ENCODE peak calls at places on chromosome 17, in four cellular contexts. One of them, this sample, is unnamed.
A peak's percentile ranks its signal among the peaks of the same experiment; 100 is the strongest.

GRCh38 chr17:33200587-33200986 is 92.5 kb downstream of the ASIC2 start:
- DNase-seq in Peyer's patch: no peak
- DNase-seq in transverse colon: no peak
- DNase-seq in endothelial cell: peak; percentile 17
- DNase-seq in this sample: no peak

GRCh38 chr17:73841431-73842060 is 197.3 kb upstream of the SDK2 start:
- DNase-seq in endothelial cell: peak; percentile 43
- DNase-seq in Peyer's patch: no peak
- DNase-seq in transverse colon: peak; percentile 14
- DNase-seq in this sample: no peak

GRCh38 chr17:44438634-44439033 is 49.2 kb upstream of the ITGA2B start:
- DNase-seq in endothelial cell: peak; percentile 11
- DNase-seq in transverse colon: peak; percentile 18
- DNase-seq in Peyer's patch: no peak
- DNase-seq in this sample: no peak

GRCh38 chr17:49748791-49749190 is 15.1 kb downstream of the FAM117A start:
- DNase-seq in endothelial cell: no peak
- DNase-seq in transverse colon: peak; percentile 61
- DNase-seq in Peyer's patch: no peak
- DNase-seq in this sample: no peak

GRCh38 chr17:57894848-57895247 is 45.0 kb upstream of the MRPS23 start:
- DNase-seq in endothelial cell: no peak
- DNase-seq in transverse colon: no peak
- DNase-seq in Peyer's patch: no peak
- DNase-seq in this sample: no peak

GRCh38 chr17:61989509-61989908 is 61.7 kb upstream of the INTS2 start:
- DNase-seq in transverse colon: no peak
- DNase-seq in Peyer's patch: no peak
- DNase-seq in endothelial cell: no peak
- DNase-seq in this sample: no peak

GRCh38 chr17:68381076-68381900 is 76.0 kb downstream of the WIPI1 start:
- DNase-seq in endothelial cell: no peak
- DNase-seq in Peyer's patch: no peak
- DNase-seq in transverse colon: peak; percentile 32
- DNase-seq in this sample: no peak

GRCh38 chr17:68851875-68852274 is 103.3 kb downstream of the ABCA8 start:
- DNase-seq in transverse colon: no peak
- DNase-seq in endothelial cell: no peak
- DNase-seq in Peyer's patch: no peak
- DNase-seq in this sample: no peak

GRCh38 chr17:74851612-74852236 is 8.0 kb downstream of the GRIN2C start:
- DNase-seq in Peyer's patch: peak; percentile 63
- DNase-seq in transverse colon: no peak
- DNase-seq in endothelial cell: no peak
- DNase-seq in this sample: no peak

GRCh38 chr17:5468075-5468473 is 708 bp downstream of the DHX33 start:
- DNase-seq in endothelial cell: peak; percentile 21
- DNase-seq in transverse colon: no peak
- DNase-seq in Peyer's patch: no peak
- DNase-seq in this sample: no peak

GRCh38 chr17:39772415-39772814 is 34.7 kb downstream of the GRB7 start:
- DNase-seq in Peyer's patch: no peak
- DNase-seq in endothelial cell: no peak
- DNase-seq in transverse colon: no peak
- DNase-seq in this sample: no peak

GRCh38 chr17:56834380-56835258 is 668 bp downstream of the DGKE start:
- DNase-seq in Peyer's patch: peak; percentile 80
- DNase-seq in endothelial cell: peak; percentile 39
- DNase-seq in transverse colon: peak; percentile 73
- DNase-seq in this sample: peak; percentile 20

DNA sequence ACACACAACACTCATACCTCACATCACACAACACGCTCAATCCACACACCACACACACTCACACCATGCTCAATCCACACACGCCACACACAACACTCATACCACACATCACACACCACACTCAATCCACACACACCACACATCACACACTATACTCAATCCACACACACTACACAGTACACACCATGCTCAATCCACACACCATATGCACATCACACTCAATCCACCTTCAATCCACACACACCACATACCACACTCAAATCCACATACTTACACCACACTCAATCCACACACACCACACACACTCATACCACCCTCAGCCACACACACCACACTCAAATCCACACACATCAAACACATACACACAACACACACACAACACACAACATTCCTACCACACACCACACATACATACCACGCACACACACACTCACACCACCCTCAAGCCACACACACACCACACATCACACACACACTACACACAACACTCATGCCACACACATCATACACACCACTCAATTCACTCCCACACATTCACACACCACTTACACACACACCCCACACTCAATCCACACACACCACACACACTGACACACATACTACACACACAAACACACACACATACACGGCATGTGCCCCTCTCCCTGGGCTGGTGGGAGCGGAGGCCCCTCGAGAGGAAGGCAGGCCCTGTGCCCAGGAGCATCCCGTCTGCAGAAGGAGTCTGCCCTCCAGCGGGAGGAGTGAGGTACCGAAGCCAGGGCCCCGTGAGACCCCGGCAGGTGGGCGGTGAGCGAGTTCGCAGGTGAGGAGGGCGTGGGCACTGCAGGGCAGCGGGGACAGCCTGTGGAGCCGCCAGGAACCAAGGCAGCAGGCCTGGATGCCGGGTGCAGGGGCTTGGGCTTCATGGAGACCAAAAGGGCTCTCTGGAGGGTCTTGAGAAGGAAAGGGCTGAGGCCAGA is 33.1 kb upstream of the RPTOR start:
- DNase-seq in transverse colon: no peak
- DNase-seq in endothelial cell: no peak
- DNase-seq in Peyer's patch: no peak
- DNase-seq in this sample: no peak
- TF ChIP-seq CTCF in transverse colon: no peak
- TF ChIP-seq CTCF in endothelial cell: no peak
- TF ChIP-seq CTCF in Peyer's patch: no peak
- TF ChIP-seq CTCF in this sample: no peak

GRCh38 chr17:55825213-55825612 is 74.4 kb downstream of the PCTP start:
- DNase-seq in transverse colon: no peak
- DNase-seq in endothelial cell: no peak
- DNase-seq in Peyer's patch: no peak
- DNase-seq in this sample: no peak
- TF ChIP-seq CTCF in transverse colon: no peak
- TF ChIP-seq CTCF in endothelial cell: no peak
- TF ChIP-seq CTCF in Peyer's patch: no peak
- TF ChIP-seq CTCF in this sample: peak; percentile 49

GRCh38 chr17:4405699-4406098 is 28.0 kb upstream of the SPNS3 start:
- DNase-seq in transverse colon: no peak
- DNase-seq in endothelial cell: no peak
- DNase-seq in Peyer's patch: no peak
- DNase-seq in this sample: no peak

GRCh38 chr17:4407216-4407615 is 26.5 kb upstream of the SPNS3 start:
- DNase-seq in Peyer's patch: no peak
- DNase-seq in transverse colon: no peak
- DNase-seq in endothelial cell: no peak
- DNase-seq in this sample: no peak

GRCh38 chr17:4405038-4405669 is 28.6 kb upstream of the SPNS3 start:
- DNase-seq in transverse colon: no peak
- DNase-seq in Peyer's patch: no peak
- DNase-seq in endothelial cell: no peak
- DNase-seq in this sample: no peak

GRCh38 chr17:4407851-4408250 is 25.9 kb upstream of the SPNS3 start:
- DNase-seq in endothelial cell: no peak
- DNase-seq in Peyer's patch: peak; percentile 64
- DNase-seq in transverse colon: no peak
- DNase-seq in this sample: no peak

DNA sequence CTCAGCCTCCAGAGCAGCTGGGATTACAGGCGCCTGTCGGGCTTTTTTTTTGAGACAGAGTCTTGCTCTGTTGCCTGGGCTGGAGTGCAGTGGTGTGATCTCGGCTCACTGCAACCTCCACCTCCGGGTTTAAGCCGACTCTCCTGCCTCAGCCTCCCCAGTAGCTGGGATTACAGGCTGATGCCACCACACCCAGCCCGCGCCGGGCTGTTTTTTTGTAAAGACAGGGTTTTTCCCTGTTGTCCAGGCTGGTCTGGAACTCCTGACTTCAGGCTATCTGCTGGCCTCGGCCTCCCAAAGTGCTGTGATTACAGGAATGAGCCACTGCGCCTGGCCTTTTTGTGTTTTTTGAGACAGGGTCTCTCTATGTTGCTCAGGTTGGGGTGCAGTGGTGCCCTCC is 27.4 kb upstream of the SPNS3 start:
- DNase-seq in Peyer's patch: no peak
- DNase-seq in transverse colon: no peak
- DNase-seq in endothelial cell: no peak
- DNase-seq in this sample: no peak
- TF ChIP-seq CTCF in Peyer's patch: no peak
- TF ChIP-seq CTCF in transverse colon: no peak
- TF ChIP-seq CTCF in endothelial cell: no peak
- TF ChIP-seq CTCF in this sample: no peak

GRCh38 chr17:3772764-3773163 is 28.2 kb downstream of the ITGAE start:
- DNase-seq in endothelial cell: no peak
- DNase-seq in Peyer's patch: no peak
- DNase-seq in transverse colon: no peak
- DNase-seq in this sample: no peak
- TF ChIP-seq CTCF in endothelial cell: no peak
- TF ChIP-seq CTCF in Peyer's patch: no peak
- TF ChIP-seq CTCF in transverse colon: no peak
- TF ChIP-seq CTCF in this sample: no peak

GRCh38 chr17:83078378-83079339 is 750 bp upstream of the METRNL start:
- DNase-seq in endothelial cell: peak; percentile 27
- DNase-seq in transverse colon: no peak
- DNase-seq in Peyer's patch: no peak
- DNase-seq in this sample: peak; percentile 14

GRCh38 chr17:83075270-83075880 is 4.0 kb upstream of the METRNL start:
- DNase-seq in Peyer's patch: no peak
- DNase-seq in endothelial cell: no peak
- DNase-seq in transverse colon: no peak
- DNase-seq in this sample: no peak

GRCh38 chr17:83077411-83077810 is 2.0 kb upstream of the METRNL start:
- DNase-seq in Peyer's patch: no peak
- DNase-seq in transverse colon: no peak
- DNase-seq in endothelial cell: no peak
- DNase-seq in this sample: no peak

GRCh38 chr17:83074696-83075223 is 4.6 kb upstream of the METRNL start:
- DNase-seq in Peyer's patch: no peak
- DNase-seq in endothelial cell: no peak
- DNase-seq in transverse colon: no peak
- DNase-seq in this sample: no peak

GRCh38 chr17:83076930-83077329 is 2.5 kb upstream of the METRNL start:
- DNase-seq in Peyer's patch: no peak
- DNase-seq in transverse colon: no peak
- DNase-seq in endothelial cell: no peak
- DNase-seq in this sample: no peak
- TF ChIP-seq CTCF in Peyer's patch: no peak
- TF ChIP-seq CTCF in transverse colon: peak; percentile 14
- TF ChIP-seq CTCF in endothelial cell: no peak
- TF ChIP-seq CTCF in this sample: no peak

DNA sequence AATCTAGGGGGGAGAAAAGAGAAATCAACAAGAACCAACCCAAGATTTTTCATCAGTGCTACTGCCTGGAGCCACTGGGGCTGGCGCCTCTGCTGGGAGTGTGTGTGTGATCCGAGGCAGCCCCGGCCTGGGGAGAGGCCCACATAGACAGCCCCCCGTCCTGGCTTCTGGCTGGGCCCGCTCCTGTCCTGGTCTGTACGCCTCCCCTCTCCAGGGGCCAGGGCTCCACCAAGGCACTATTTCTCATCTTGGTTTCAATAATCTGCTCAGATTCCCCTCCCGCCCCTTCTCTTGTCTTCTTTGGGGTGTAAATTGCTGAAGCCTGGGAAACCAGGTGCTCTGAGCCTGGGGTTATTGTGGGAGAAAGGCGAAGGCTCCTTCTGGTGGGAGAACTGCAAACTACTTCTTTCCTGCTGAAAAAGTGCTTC is 7.8 kb downstream of the BAHCC1 start:
- DNase-seq in transverse colon: no peak
- DNase-seq in endothelial cell: no peak
- DNase-seq in Peyer's patch: no peak
- DNase-seq in this sample: no peak
- TF ChIP-seq CTCF in transverse colon: no peak
- TF ChIP-seq CTCF in endothelial cell: no peak
- TF ChIP-seq CTCF in Peyer's patch: no peak
- TF ChIP-seq CTCF in this sample: peak; percentile 9

GRCh38 chr17:46002311-46002972 is 3.4 kb downstream of the STH start:
- DNase-seq in Peyer's patch: peak; percentile 66
- DNase-seq in endothelial cell: peak; percentile 80
- DNase-seq in transverse colon: peak; percentile 78
- DNase-seq in this sample: peak; percentile 78
- TF ChIP-seq CTCF in Peyer's patch: peak; percentile 93
- TF ChIP-seq CTCF in endothelial cell: peak; percentile 95
- TF ChIP-seq CTCF in transverse colon: peak; percentile 99
- TF ChIP-seq CTCF in this sample: peak; percentile 93

GRCh38 chr17:7141824-7142223 is 27.2 kb upstream of the ASGR2 start:
- DNase-seq in endothelial cell: no peak
- DNase-seq in Peyer's patch: no peak
- DNase-seq in transverse colon: peak; percentile 73
- DNase-seq in this sample: no peak

GRCh38 chr17:7144203-7144602 is 29.6 kb upstream of the ASGR2 start:
- DNase-seq in endothelial cell: no peak
- DNase-seq in transverse colon: no peak
- DNase-seq in Peyer's patch: no peak
- DNase-seq in this sample: no peak

GRCh38 chr17:7146115-7146514 is 31.5 kb upstream of the ASGR2 start:
- DNase-seq in Peyer's patch: no peak
- DNase-seq in transverse colon: no peak
- DNase-seq in endothelial cell: no peak
- DNase-seq in this sample: no peak

GRCh38 chr17:7147772-7148171 is 31.4 kb downstream of the ASGR1 start:
- DNase-seq in transverse colon: no peak
- DNase-seq in endothelial cell: no peak
- DNase-seq in Peyer's patch: no peak
- DNase-seq in this sample: no peak
- TF ChIP-seq CTCF in transverse colon: no peak
- TF ChIP-seq CTCF in endothelial cell: no peak
- TF ChIP-seq CTCF in Peyer's patch: no peak
- TF ChIP-seq CTCF in this sample: no peak